ENCODE peak calls at places on chromosome 2, in five cellular contexts. S is NT2/D1, E is right cardiac atrium, Z is aorta, Y is hepatocyte. M is an unnamed sample. For H3K4me1, the result is how much of the 10 kb centered on the place peaks cover.

GRCh38 chr2:191391171-191391570 is 146.0 kb downstream of the MYO1B start:
- DNase-seq in S (no peak), E (no peak), Z (no peak), Y (no peak), M (no peak)

GRCh38 chr2:26982102-26982742 is 11.8 kb downstream of the MAPRE3 start:
- DNase-seq in S (no peak), E (peak), Z (peak), Y (peak), M (peak)

GRCh38 chr2:56184500-56184996 is 758 bp downstream of the CCDC85A start:
- DNase-seq in S (no peak), E (no peak), Z (no peak), Y (peak), M (peak)

GRCh38 chr2:218993345-218994315 is at the start of gene CRYBA2:
- DNase-seq in S (no peak), E (no peak), Z (peak), Y (peak), M (no peak)

GRCh38 chr2:60391250-60392013 is 162.0 kb downstream of the BCL11A start:
- DNase-seq in S (no peak), E (no peak), Z (no peak), Y (no peak), M (peak)

GRCh38 chr2:229642371-229642770 is 72.0 kb downstream of the DNER start:
- DNase-seq in S (no peak), E (no peak), Z (no peak), Y (no peak), M (no peak)

GRCh38 chr2:30979822-30980245 is 158.4 kb downstream of the GALNT14 start:
- DNase-seq in S (no peak), E (peak), Z (peak), Y (peak), M (no peak)

GRCh38 chr2:62382122-62382521 is 123.9 kb downstream of the TMEM17 start:
- DNase-seq in S (no peak), E (no peak), Z (no peak), Y (no peak), M (no peak)

GRCh38 chr2:200699310-200699709 is 112.4 kb upstream of the BZW1 start:
- DNase-seq in S (no peak), E (no peak), Z (no peak), Y (no peak), M (no peak)

GRCh38 chr2:138079976-138080375 is 115.7 kb downstream of the HNMT start:
- DNase-seq in S (no peak), E (no peak), Z (no peak), Y (no peak), M (no peak)

GRCh38 chr2:63058149-63058741 is 7.6 kb downstream of the OTX1 start:
- DNase-seq in S (no peak), E (no peak), Z (no peak), Y (no peak), M (no peak)

GRCh38 chr2:1781291-1782080 is 37.2 kb upstream of the PXDN start:
- DNase-seq in S (no peak), E (no peak), Z (no peak), Y (no peak), M (peak)

GRCh38 chr2:55419236-55419513 is 481 bp downstream of the CCDC88A start:
- DNase-seq in S (peak), E (peak), Z (no peak), Y (no peak), M (peak)

DNA sequence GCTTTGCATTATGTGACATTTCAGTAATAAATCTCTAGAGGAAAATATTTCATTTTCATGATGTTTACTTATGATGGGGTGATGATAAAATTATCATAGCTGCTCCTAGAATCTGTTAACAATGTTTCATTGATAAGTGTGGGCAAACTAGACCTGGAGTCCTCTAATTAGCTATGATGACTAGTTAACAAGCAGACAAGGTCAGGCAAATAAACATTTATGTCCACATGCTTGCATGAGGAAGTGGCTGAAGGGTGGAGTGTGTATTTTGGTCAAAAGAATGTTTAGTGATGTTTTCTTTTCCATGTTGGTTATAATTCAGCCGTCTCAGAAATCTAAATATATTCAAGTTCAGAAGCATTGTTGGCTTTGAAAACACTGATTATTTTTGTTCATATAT is 99.9 kb upstream of the FN1 start:
- DNase-seq in S (no peak), E (no peak), Z (no peak), Y (no peak), M (no peak)
- H3K4me1 ChIP-seq in S (under half), E (under half), Z (under half), Y (under half), M (under half)

DNA sequence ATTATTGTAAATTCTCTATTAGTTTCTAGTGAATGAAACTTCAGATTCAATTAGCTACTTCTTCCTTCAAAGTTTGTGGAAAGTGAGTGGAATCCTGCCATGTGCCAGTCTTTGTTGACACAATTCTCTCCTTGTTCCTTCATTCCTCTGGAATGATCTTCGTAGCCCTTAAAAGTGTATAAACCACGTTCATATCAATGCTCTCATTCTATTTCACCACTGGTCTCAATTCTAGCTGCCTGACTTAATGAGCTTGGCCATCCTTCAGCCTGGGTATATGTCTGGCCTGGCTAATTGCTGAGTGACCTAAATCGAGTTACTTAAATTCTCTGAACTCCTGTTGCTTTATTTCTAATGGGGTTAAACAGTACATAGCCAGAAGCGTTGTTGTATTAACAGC is 43.5 kb downstream of the INSIG2 start:
- DNase-seq in S (no peak), E (no peak), Z (no peak), Y (no peak), M (no peak)
- H3K4me1 ChIP-seq in S (under half), E (under half), Z (under half), Y (under half), M (under half)

GRCh38 chr2:148926291-148926961 is 51.4 kb downstream of the KIF5C start:
- DNase-seq in S (peak), E (no peak), Z (no peak), Y (peak), M (peak)

GRCh38 chr2:148932536-148932935 is 57.5 kb downstream of the KIF5C start:
- DNase-seq in S (no peak), E (no peak), Z (no peak), Y (no peak), M (no peak)

GRCh38 chr2:148927010-148927409 is 52.0 kb downstream of the KIF5C start:
- DNase-seq in S (no peak), E (peak), Z (no peak), Y (peak), M (peak)

GRCh38 chr2:148930046-148930775 is 55.2 kb downstream of the KIF5C start:
- DNase-seq in S (no peak), E (no peak), Z (no peak), Y (peak), M (no peak)

DNA sequence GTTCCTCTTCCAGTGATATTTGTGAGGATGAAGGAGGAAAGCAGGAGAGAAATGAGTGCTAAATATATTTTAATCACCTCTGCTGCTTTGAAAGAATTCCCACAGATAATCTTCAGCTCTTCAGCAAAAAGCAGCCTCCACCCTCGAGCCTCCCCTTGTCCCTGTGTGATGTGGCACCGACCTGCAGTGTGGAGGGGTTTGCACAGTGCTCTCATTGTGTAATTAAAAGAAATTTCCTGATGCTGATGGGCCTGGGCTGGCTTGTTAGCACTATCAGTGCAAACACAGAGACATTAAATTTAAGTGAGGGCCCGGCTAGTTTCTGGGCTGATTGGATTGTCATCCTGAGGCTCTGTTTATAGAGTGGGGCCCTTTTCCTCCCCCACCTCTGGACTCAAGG is 53.4 kb downstream of the KIF5C start:
- DNase-seq in S (no peak), E (no peak), Z (no peak), Y (no peak), M (no peak)
- H3K4me1 ChIP-seq in S (under half), E (under half), Z (under half), Y (under half), M (under half)

GRCh38 chr2:233270366-233270765 is 18.9 kb downstream of the ATG16L1 start:
- DNase-seq in S (no peak), E (no peak), Z (no peak), Y (no peak), M (peak)

GRCh38 chr2:233273120-233273519 is 21.6 kb downstream of the ATG16L1 start:
- DNase-seq in S (no peak), E (no peak), Z (no peak), Y (no peak), M (no peak)

GRCh38 chr2:233271693-233272092 is 20.2 kb downstream of the ATG16L1 start:
- DNase-seq in S (no peak), E (no peak), Z (no peak), Y (no peak), M (no peak)

GRCh38 chr2:233267516-233268245 is 16.2 kb downstream of the ATG16L1 start:
- DNase-seq in S (no peak), E (no peak), Z (no peak), Y (no peak), M (peak)

DNA sequence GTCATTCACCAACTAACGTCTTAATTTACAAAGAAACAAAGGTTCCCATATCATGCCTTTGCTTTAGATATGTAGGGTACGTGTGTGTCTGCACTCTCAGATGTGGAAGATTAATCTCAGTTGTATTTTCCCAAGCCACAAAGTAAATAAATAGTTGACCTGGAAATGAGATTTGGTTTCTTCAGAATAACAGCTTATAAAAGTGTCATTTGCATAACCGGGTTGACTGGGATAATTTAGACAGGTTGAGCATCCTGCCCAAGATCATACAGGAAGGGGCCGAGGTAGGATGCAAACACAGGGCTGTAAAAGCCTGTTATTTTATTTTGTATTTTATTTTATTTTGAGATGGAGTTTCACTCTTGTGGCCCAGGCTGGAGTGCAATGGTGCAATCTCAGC is 19.5 kb downstream of the ATG16L1 start:
- DNase-seq in S (no peak), E (no peak), Z (no peak), Y (no peak), M (no peak)
- H3K4me1 ChIP-seq in S (under half), E (under half), Z (under half), Y (under half), M (under half)

GRCh38 chr2:235499306-235499812 is 5.5 kb downstream of the AGAP1 start:
- DNase-seq in S (no peak), E (no peak), Z (no peak), Y (no peak), M (no peak)

GRCh38 chr2:235501663-235502009 is 7.8 kb downstream of the AGAP1 start:
- DNase-seq in S (no peak), E (no peak), Z (no peak), Y (no peak), M (no peak)

GRCh38 chr2:235500110-235500760 is 6.4 kb downstream of the AGAP1 start:
- DNase-seq in S (no peak), E (no peak), Z (no peak), Y (no peak), M (no peak)

GRCh38 chr2:235498556-235499305 is 4.9 kb downstream of the AGAP1 start:
- DNase-seq in S (no peak), E (no peak), Z (no peak), Y (no peak), M (no peak)

GRCh38 chr2:235500761-235501662 is 7.2 kb downstream of the AGAP1 start:
- DNase-seq in S (peak), E (no peak), Z (no peak), Y (no peak), M (no peak)
- H3K4me1 ChIP-seq in S (under half), E (under half), Z (under half), Y (under half), M (under half)

DNA sequence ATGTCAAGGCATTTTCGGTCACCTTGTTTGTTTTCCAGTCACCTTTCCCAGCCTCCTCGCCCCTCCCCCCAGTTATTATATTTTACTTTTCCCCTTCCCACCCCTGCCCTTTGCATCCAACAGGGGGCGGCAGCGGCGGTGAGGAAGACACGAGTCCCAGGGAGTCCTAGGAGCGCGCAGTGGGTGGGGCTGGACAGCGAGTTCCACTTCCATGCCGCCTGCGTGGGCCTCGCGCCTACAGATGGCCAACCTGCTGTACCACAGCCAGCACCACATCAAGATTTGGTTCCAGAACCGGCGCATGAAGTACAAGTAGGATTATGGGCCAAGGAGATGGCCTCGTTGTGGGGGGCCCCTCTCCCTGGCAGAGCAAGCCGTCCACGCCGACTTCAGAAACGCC is 37.2 kb upstream of the EVA1A start:
- DNase-seq in S (no peak), E (no peak), Z (no peak), Y (no peak), M (no peak)
- H3K4me1 ChIP-seq in S (under half), E (under half), Z (under half), Y (under half), M (under half)

DNA sequence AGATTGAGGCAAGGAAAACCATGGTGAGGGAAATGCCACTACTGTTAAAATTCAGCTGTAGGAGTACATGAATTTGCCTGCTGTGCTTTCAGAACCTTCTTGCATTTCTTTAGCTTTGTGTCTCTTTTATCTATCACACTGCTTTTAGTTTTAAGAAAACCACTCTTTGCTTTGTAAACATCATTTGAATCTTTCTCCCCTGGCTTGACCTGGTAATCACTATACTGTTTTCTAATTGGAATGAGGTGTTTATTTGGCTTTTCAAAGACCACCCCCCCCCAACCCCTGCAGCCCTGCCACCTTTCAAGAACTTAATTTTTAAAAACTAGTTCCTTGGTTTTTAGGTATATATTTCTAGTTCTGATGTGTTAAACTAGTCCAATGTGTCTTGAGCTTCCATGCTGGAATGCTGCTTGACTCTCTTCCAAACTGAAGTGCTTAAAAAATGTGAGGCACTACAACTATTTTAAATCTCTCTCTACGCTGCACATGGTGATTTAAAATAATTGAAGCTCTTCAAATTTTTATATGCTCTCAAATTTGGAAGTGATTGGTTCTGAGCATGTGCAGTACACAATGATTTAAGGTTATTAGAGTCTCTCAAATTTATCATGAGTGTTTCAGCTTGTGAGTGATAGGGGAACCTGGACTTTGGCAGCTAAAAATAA is 192.5 kb upstream of the ZEB2 start:
- DNase-seq in S (no peak), E (no peak), Z (no peak), Y (no peak), M (no peak)
- H3K4me1 ChIP-seq in S (under half), E (under half), Z (under half), Y (under half), M (under half)

DNA sequence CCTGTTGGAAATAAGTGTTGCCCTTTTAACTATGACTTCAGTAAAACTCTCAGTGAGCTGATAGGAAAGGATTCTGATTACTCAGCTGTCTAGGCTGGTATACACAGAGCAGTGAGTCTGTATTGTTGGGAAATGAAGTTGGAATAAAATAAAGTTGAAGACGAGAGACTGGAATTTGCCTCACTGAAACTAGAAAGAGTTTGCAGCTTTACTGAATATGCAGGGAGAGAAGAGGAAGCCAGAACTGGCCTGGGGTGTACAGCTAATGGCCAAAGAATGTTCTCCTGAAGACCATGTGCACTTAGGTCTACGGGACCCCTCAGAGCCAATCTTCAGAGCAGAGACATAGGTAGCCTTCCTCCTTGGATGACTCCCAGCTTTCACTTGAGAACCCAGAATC is 26.5 kb downstream of the EIF4E2 start:
- DNase-seq in S (no peak), E (no peak), Z (no peak), Y (no peak), M (no peak)
- H3K4me1 ChIP-seq in S (under half), E (under half), Z (under half), Y (under half), M (under half)

GRCh38 chr2:28137221-28137620 is 246.7 kb downstream of the BABAM2 start:
- DNase-seq in S (no peak), E (no peak), Z (no peak), Y (peak), M (no peak)
- H3K4me1 ChIP-seq in S (under half), E (under half), Z (under half), Y (under half), M (under half)

DNA sequence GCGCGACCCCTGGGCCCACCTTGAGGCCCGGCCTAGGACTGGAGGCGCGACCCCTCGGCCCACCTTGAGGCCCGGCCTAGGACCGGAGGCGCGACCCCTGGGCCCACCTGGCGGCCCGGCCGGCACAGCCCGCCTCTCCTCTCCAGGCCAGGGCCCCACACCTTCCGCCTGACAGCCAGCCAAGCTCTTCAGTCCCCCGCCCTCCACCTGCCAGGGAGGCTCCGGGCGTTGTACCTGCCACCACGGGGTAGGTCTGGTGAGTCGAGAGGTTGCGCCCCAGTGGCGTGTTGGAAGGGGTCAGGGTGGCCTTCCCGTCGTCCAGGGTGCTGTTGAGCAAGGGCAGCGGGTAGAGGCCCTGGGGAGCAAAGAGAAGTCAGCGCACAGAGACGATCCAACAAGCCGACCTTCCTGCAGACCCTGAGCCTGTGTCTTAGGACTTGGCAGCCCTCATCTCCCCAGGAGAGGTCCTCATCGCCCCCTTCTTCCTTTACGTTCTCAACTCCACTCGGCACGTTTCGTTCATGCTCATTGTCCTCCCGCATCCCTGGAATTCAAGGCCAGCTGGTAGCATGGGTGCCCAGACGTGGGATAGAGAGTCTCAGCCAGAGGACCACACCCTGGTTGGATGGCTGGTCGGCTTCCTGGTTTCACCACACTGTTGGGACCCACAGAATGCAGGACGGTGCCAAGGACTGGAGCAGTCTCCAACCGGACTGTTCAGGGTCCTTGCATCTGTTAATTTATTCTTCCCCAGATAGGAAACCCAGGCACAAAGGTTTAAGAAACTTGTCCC is 42.2 kb downstream of the PAX8 start:
- DNase-seq in S (no peak), E (no peak), Z (no peak), Y (no peak), M (no peak)
- H3K4me1 ChIP-seq in S (under half), E (under half), Z (under half), Y (under half), M (under half)

M was measured in small intestine.